ENCODE peak calls at places on chromosome 19, in eight cellular contexts. L is GM04503, T is fibroblast of villous mesenchyme, K is skeletal muscle cell, B is anterior cingulate cortex, A is NCI-H2029 treated with DMSO at 0.1 percent for 48 hours, I is NCI-H1417, F is posterior cingulate gyrus. O is an unnamed sample.

GRCh38 chr19:38488096-38488495 is 54.6 kb downstream of the RYR1 start:
- DNase-seq in A (no peak), T (no peak), I (no peak), B (no peak), K (no peak), F (no peak), L (no peak), O (no peak)

GRCh38 chr19:38351865-38352395 is 16.3 kb downstream of the CATSPERG start:
- DNase-seq in A (no peak), L (no peak), F (no peak), K (no peak), T (no peak), I (no peak), B (no peak), O (no peak)

GRCh38 chr19:49165865-49166301 is 8.3 kb downstream of the TRPM4 start:
- DNase-seq in T (no peak), F (no peak), K (no peak), L (no peak), A (no peak), B (no peak), I (no peak), O (no peak)

GRCh38 chr19:20079487-20079886 is 1.7 kb downstream of the ZNF90 start:
- DNase-seq in L (no peak), K (no peak), T (peak; percentile 67), B (no peak), A (no peak), I (no peak), F (no peak), O (no peak)

GRCh38 chr19:35843676-35844481 is 8.4 kb downstream of the NPHS1 start:
- DNase-seq in L (no peak), K (no peak), B (no peak), F (no peak), T (no peak), A (peak; percentile 50), I (peak; percentile 15), O (peak; percentile 78)

GRCh38 chr19:13417054-13417453 is 89.2 kb downstream of the CACNA1A start:
- DNase-seq in A (no peak), I (no peak), B (no peak), F (peak; percentile 16), L (no peak), T (no peak), K (no peak), O (no peak)

GRCh38 chr19:41698746-41699230 is 9.6 kb upstream of the CEACAM5 start:
- DNase-seq in T (no peak), A (no peak), K (no peak), I (no peak), F (no peak), B (no peak), L (no peak), O (no peak)

GRCh38 chr19:55082023-55082851 is 6.6 kb downstream of the EPS8L1 start:
- DNase-seq in L (no peak), A (no peak), F (no peak), I (no peak), T (peak; percentile 49), K (no peak), B (no peak), O (peak; percentile 74)

GRCh38 chr19:18223860-18224524 is 2.2 kb downstream of the PDE4C start:
- DNase-seq in A (peak; percentile 53), T (no peak), I (peak; percentile 19), B (no peak), K (no peak), F (no peak), L (no peak), O (peak; percentile 92)

GRCh38 chr19:48487944-48488343 is 18.8 kb downstream of the CYTH2 start:
- DNase-seq in I (no peak), T (no peak), K (no peak), A (no peak), F (peak; percentile 62), L (peak; percentile 63), B (no peak), O (no peak)

O was measured in mesendoderm.